ENCODE peak calls at places on chromosomes 6 and 20, in eight cellular contexts. R is tibial artery; G is COR-L47; S is ACHN; M is iPS DF 6.9; H is midbrain; T is activated CD4-positive, alpha-beta T cell treated with anti-CD3 and anti-CD28 coated beads, Interleukin-2, amount 50 U/mL, for 48 hours; Q is occipital lobe. A is an unnamed sample.
A peak's percentile ranks its signal among the peaks of the same experiment; 100 is the strongest.

GRCh38 chr6:131844243-131844841 is 36.5 kb downstream of the ENPP1 start:
- DNase-seq in R (no peak), G (no peak), S (no peak), M (no peak), H (no peak), T (no peak), Q (no peak), A (no peak)

GRCh38 chr20:58978351-58979190 is 2.5 kb upstream of the NELFCD start:
- DNase-seq in R (no peak), G (no peak), S (no peak), M (no peak), H (no peak), T (no peak), Q (no peak), A (no peak)

GRCh38 chr20:63103402-63104311 is 96.9 kb upstream of the BHLHE23 start:
- DNase-seq in R (no peak), G (no peak), S (peak; percentile 29), M (no peak), H (no peak), T (no peak), Q (no peak), A (no peak)

GRCh38 chr6:5671162-5671561 is 335.6 kb downstream of the NRN1 start:
- DNase-seq in R (no peak), G (no peak), S (no peak), M (no peak), H (peak; percentile 38), T (no peak), Q (peak; percentile 11), A (peak; percentile 26)

GRCh38 chr6:87504440-87504839 is 31.7 kb downstream of the SLC35A1 start:
- DNase-seq in R (no peak), G (no peak), S (no peak), M (no peak), H (no peak), T (no peak), Q (no peak), A (no peak)

GRCh38 chr6:134533991-134534390 is 216.1 kb upstream of the SGK1 start:
- DNase-seq in R (no peak), G (no peak), S (no peak), M (no peak), H (no peak), T (no peak), Q (no peak), A (no peak)

GRCh38 chr6:89148016-89148750 is 2.3 kb downstream of the PM20D2 start:
- DNase-seq in R (no peak), G (no peak), S (peak; percentile 4), M (no peak), H (no peak), T (peak; percentile 34), Q (no peak), A (peak; percentile 38)

GRCh38 chr6:33450434-33450833 is 3.9 kb upstream of the ZBTB9 start:
- DNase-seq in R (peak; percentile 33), G (no peak), S (no peak), M (no peak), H (no peak), T (no peak), Q (no peak), A (no peak)

GRCh38 chr6:91449539-91449938 is 862.7 kb upstream of the MAP3K7 start:
- DNase-seq in R (no peak), G (no peak), S (no peak), M (no peak), H (no peak), T (no peak), Q (no peak), A (no peak)